ENCODE peak calls at places on chromosomes 3 and 15, in five cellular contexts. S is thoracic aorta, L is fibroblast of lung, D is psoas muscle, K is Peyer's patch. W is an unnamed sample.

GRCh38 chr15:89486726-89487050 is 9.7 kb downstream of the RHCG start:
- DNase-seq in L (no peak), S (no peak), K (no peak), D (no peak), W (peak; percentile 83)

GRCh38 chr3:10550705-10551104 is 45.3 kb upstream of the ATP2B2 start:
- DNase-seq in S (no peak), D (peak; percentile 27), L (no peak), K (no peak), W (no peak)

GRCh38 chr3:132464066-132464465 is 46.8 kb downstream of the DNAJC13 start:
- DNase-seq in K (no peak), D (no peak), S (no peak), L (peak; percentile 75), W (no peak)

GRCh38 chr15:28989896-28990295 is 104.1 kb downstream of the APBA2 start:
- DNase-seq in L (no peak), D (no peak), K (no peak), S (no peak), W (no peak)

GRCh38 chr15:62112616-62113593 is 46.1 kb downstream of the C2CD4A start:
- DNase-seq in D (no peak), L (peak; percentile 70), K (no peak), S (no peak), W (no peak)

GRCh38 chr3:44125882-44126281 is 115.8 kb upstream of the TOPAZ1 start:
- DNase-seq in D (no peak), S (no peak), K (no peak), L (peak; percentile 9), W (no peak)

GRCh38 chr3:186208328-186208989 is 99.6 kb upstream of the ETV5 start:
- DNase-seq in L (no peak), D (no peak), K (no peak), S (no peak), W (no peak)

GRCh38 chr3:145145461-145145860 is 1015.5 kb downstream of the PLOD2 start:
- DNase-seq in S (no peak), L (no peak), D (no peak), K (no peak), W (no peak)

GRCh38 chr3:172231318-172231901 is 192.0 kb downstream of the FNDC3B start:
- DNase-seq in K (no peak), S (no peak), D (no peak), L (no peak), W (no peak)

GRCh38 chr15:55715355-55716076 is 27.4 kb downstream of the PRTG start:
- DNase-seq in D (no peak), K (no peak), S (no peak), L (no peak), W (no peak)

GRCh38 chr3:31105011-31105410 is 210.6 kb upstream of the GADL1 start:
- DNase-seq in K (no peak), D (no peak), S (no peak), L (no peak), W (no peak)

GRCh38 chr3:9770276-9770812 is 597 bp upstream of the CAMK1 start:
- DNase-seq in D (peak; percentile 91), L (peak; percentile 88), K (peak; percentile 77), S (peak; percentile 50), W (no peak)

GRCh38 chr3:187997946-187998561 is 155.9 kb upstream of the LPP start:
- DNase-seq in L (no peak), S (no peak), K (no peak), D (no peak), W (no peak)

GRCh38 chr3:99965681-99966408 is 148.2 kb downstream of the CMSS1 start:
- DNase-seq in K (no peak), S (no peak), L (no peak), D (no peak), W (no peak)

GRCh38 chr15:59524331-59524731 is 86.3 kb downstream of the FAM81A start:
- DNase-seq in D (no peak), K (no peak), S (no peak), L (no peak), W (no peak)

GRCh38 chr15:81274932-81275341 is 49.0 kb downstream of the STARD5 start:
- DNase-seq in K (peak; percentile 83), D (peak; percentile 68), L (peak; percentile 89), S (no peak), W (peak; percentile 90)
- TF ChIP-seq CTCF in K (peak; percentile 92), D (peak; percentile 79), L (peak; percentile 95), S (peak; percentile 82), W (peak; percentile 67)

GRCh38 chr3:77373619-77374018 is 333.7 kb downstream of the ROBO2 start:
- DNase-seq in S (no peak), K (no peak), L (no peak), D (no peak), W (no peak)

GRCh38 chr3:77377717-77378116 is 337.8 kb downstream of the ROBO2 start:
- DNase-seq in L (no peak), D (no peak), K (no peak), S (no peak), W (no peak)

GRCh38 chr3:77372634-77373346 is 332.9 kb downstream of the ROBO2 start:
- DNase-seq in S (no peak), L (no peak), K (no peak), D (no peak), W (no peak)

GRCh38 chr3:77370413-77370812 is 330.5 kb downstream of the ROBO2 start:
- DNase-seq in D (no peak), K (no peak), L (peak; percentile 83), S (no peak), W (no peak)

GRCh38 chr3:77372018-77372417 is 332.1 kb downstream of the ROBO2 start:
- DNase-seq in S (no peak), L (no peak), D (no peak), K (no peak), W (no peak)
- H3K4me3 ChIP-seq in S (no peak overlapping the region), L (no peak overlapping the region), D (no peak overlapping the region), K (no peak overlapping the region), W (no peak overlapping the region)

GRCh38 chr15:36479200-36479896 is 100.1 kb upstream of the CDIN1 start:
- DNase-seq in K (no peak), L (peak; percentile 67), S (no peak), D (no peak), W (no peak)

GRCh38 chr15:36481156-36481555 is 98.3 kb upstream of the CDIN1 start:
- DNase-seq in K (no peak), L (no peak), S (no peak), D (no peak), W (no peak)

GRCh38 chr15:36483409-36483808 is 96.0 kb upstream of the CDIN1 start:
- DNase-seq in L (no peak), D (no peak), S (no peak), K (no peak), W (no peak)

GRCh38 chr15:36478561-36478960 is 100.9 kb upstream of the CDIN1 start:
- DNase-seq in L (no peak), D (no peak), K (no peak), S (no peak), W (no peak)

GRCh38 chr15:36484038-36484778 is 95.2 kb upstream of the CDIN1 start:
- DNase-seq in K (no peak), S (no peak), L (peak; percentile 43), D (no peak), W (no peak)
- H3K27ac ChIP-seq in K (no peak overlapping the region), S (no peak overlapping the region), L (no peak overlapping the region), D (no peak overlapping the region), W (no peak overlapping the region)

DNA sequence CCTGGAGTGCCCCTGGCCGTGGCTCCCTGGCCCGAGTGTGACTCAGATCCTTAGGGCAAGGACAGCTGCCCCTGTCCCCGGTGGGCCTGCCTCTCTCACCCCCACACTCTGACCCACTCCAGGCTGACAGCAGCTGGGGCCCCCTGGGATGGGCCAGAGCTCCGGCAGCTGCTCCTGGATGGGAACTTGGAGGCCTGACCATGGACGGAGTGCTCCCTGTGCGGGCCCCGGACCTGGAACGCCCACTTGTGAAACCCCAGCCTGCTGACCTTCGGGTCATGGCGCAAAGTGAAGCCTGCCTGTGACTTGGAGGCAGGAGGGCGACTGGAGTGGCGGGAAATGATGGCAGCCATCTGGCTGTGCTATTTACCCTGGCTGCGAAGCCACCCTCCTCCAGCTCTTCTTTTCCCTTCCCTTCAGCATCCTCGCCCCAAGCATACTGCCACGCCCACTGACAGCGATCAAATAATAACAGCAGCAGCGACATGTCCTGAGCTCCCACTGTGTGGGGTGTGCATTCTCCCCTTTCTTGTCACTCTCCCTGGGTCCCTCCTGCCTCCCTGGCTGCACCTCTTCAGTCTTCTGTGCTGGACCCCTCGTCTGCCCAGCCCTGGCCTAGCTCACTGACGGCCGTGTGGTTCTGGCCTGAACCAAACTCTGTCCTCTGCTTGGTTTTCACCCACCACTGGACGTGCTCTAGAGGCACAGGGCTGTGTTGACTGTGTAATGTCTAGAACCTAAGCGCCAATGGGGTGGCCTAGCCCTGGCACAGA is 90.6 kb upstream of the MEF2A start:
- DNase-seq in L (peak; percentile 88), D (peak; percentile 49), K (peak; percentile 50), S (no peak), W (no peak)
- TF ChIP-seq CTCF in L (no peak), D (no peak), K (no peak), S (no peak), W (no peak)

GRCh38 chr15:80159301-80159700 is 6.5 kb downstream of the FAH start:
- DNase-seq in L (no peak), S (no peak), D (no peak), K (no peak), W (no peak)

GRCh38 chr15:80160570-80161156 is 7.9 kb downstream of the FAH start:
- DNase-seq in L (peak; percentile 93), S (no peak), D (peak; percentile 53), K (no peak), W (peak; percentile 88)

GRCh38 chr15:80162059-80162554 is 9.3 kb downstream of the FAH start:
- DNase-seq in D (no peak), S (no peak), K (no peak), L (peak; percentile 85), W (no peak)

GRCh38 chr15:80161473-80162016 is 8.7 kb downstream of the FAH start:
- DNase-seq in K (no peak), S (no peak), L (no peak), D (no peak), W (no peak)

DNA sequence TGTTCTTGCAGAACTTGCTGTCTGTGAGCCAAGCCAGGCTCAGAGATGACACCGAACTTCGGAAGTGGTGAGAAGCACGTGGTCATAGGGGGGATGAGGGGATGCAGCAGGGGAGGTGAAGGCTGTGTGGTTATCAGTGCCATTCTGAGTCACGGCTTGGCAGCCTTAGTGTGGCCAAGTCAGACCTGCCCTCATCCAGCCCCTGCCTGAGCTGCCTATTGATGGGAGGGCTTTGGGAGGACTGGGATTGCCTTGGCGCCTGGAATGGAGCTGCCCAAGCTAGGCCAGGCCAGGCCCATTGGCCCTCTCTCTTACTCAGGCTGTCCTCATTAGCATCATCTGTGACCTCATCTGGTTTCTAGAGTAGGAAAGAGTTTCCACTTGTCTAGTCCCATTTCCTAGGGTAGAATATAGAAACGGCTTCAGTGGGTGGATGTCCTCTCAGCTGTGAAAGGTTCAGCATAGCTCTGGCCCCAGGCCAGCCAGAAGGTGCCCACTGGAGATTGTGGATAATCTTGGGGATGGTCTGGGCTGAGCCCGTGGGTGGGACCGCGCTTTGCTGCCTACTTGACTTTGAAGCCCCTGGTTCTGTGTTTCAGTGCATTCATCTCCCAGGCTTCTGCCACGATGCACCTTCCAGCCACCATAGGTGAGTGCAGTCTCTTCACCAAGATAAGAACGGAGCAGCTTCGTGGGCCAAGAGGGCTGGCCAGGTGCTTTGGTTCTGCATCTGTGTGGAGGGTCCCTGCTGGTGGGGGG is 7.2 kb downstream of the FAH start:
- DNase-seq in D (no peak), L (peak; percentile 40), K (no peak), S (no peak), W (no peak)
- H3K4me3 ChIP-seq in D (no peak overlapping the region), L (no peak overlapping the region), K (no peak overlapping the region), S (no peak overlapping the region), W (no peak overlapping the region)